ENCODE peak calls at places on chromosomes 12 and 14, in eight cellular contexts. C is A549, F is WERI-Rb-1, L is brain microvascular endothelial cell, U is nephron progenitor cell, D is B cell, K is GM13976, P is astrocyte. S is an unnamed sample.
A peak's percentile ranks its signal among the peaks of the same experiment; 100 is the strongest.

GRCh38 chr12:94025730-94026129 is 122.6 kb upstream of the PLXNC1 start:
- DNase-seq in C (no peak), K (no peak), D (no peak), L (no peak), U (no peak), F (no peak), P (no peak), S (no peak)

GRCh38 chr14:36585100-36585499 is 2.7 kb upstream of the NKX2-8 start:
- DNase-seq in D (no peak), U (no peak), F (no peak), C (no peak), L (no peak), K (no peak), P (no peak), S (no peak)

GRCh38 chr14:63039800-63040380 is 5.4 kb downstream of the KCNH5 start:
- DNase-seq in F (no peak), D (no peak), K (no peak), U (peak; percentile 16), C (peak; percentile 56), P (peak; percentile 69), L (peak; percentile 50), S (no peak)

GRCh38 chr12:107805488-107806180 is 31.1 kb downstream of the ASCL4 start:
- DNase-seq in K (no peak), U (no peak), L (no peak), C (no peak), D (no peak), P (no peak), F (no peak), S (no peak)

GRCh38 chr12:108498136-108498535 is 16.9 kb upstream of the FICD start:
- DNase-seq in C (no peak), K (no peak), U (no peak), F (no peak), P (no peak), D (no peak), L (no peak), S (no peak)

GRCh38 chr12:124727244-124727673 is 136.4 kb downstream of the SCARB1 start:
- DNase-seq in U (no peak), C (no peak), F (no peak), K (peak; percentile 68), P (peak; percentile 56), D (peak; percentile 21), L (no peak), S (no peak)

GRCh38 chr14:85619866-85620265 is 89.9 kb downstream of the FLRT2 start:
- DNase-seq in P (no peak), U (no peak), K (no peak), C (no peak), F (no peak), D (no peak), L (no peak), S (no peak)

GRCh38 chr12:57552692-57553321 is 3.0 kb downstream of the KIF5A start:
- DNase-seq in P (peak; percentile 47), D (no peak), F (no peak), U (no peak), L (peak; percentile 18), C (no peak), K (no peak), S (no peak)

GRCh38 chr14:30581283-30581625 is 22.3 kb downstream of the G2E3 start:
- DNase-seq in D (no peak), P (no peak), L (no peak), K (no peak), U (no peak), F (no peak), C (no peak), S (no peak)

GRCh38 chr12:57609781-57610552 is 1.3 kb upstream of the ARHGEF25 start:
- DNase-seq in K (no peak), U (peak; percentile 38), C (no peak), D (no peak), F (no peak), P (no peak), L (no peak), S (peak; percentile 10)

GRCh38 chr14:101571004-101571403 is 9.7 kb downstream of the DIO3 start:
- DNase-seq in D (no peak), U (no peak), P (no peak), L (no peak), C (no peak), F (no peak), K (no peak), S (no peak)

DNA sequence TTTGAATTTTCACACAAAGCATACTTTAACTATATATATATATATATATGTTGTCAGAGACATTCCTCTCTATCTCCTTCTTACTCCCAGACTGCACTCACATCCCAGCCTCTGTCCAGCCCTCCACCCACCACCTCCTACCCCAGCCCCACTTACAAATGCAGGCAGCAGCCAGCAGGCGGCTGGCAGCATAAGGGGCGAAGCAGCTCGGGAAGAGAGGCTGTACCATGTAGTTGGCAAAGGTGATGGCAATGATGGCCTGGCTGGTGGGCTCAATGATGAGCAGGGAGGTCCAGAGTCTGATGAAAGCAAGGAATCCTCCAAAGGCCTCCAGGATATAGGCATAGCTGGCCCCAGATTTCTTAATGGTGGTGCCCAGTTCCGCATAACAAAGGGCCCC is 2.5 kb downstream of the SLC7A7 start:
- DNase-seq in F (no peak), P (no peak), D (no peak), C (no peak), L (no peak), K (no peak), U (no peak), S (no peak)
- TF ChIP-seq CTCF in F (no peak), P (no peak), D (no peak), C (no peak), L (peak; percentile 32), K (no peak), U (no peak), S (no peak)

DNA sequence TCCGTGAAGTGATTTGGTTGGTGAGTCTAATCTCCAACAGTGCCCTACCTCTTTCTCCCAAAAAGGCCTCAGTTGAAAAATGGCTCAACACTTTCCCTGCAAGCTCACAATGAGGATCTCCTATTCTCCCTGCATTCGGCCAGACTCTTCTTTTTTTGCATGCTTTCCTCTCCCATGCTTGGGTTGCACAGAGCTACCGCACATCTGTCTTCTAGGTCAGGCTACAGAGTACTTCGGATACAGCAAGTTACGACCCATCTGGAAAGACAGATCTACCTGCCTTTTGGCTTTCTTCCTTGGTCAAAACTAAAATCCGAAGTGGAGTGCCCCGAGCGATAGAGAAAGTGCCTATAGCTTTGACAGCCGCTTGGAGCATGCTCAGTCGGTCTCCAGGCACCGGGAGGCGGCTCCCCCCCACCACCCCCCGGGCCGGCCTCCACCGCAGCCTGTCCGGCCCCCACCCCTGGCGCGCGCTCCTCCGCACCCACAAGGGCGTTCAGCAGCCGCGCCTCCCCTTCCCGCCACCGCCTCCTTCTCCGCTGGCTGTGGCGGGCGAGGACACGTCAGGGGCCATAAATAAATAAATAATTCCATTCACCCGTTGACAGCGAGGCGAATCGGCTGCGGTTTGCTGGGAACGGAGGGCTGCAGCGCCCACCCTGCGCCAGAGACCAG is at the start of gene SLC16A7:
- DNase-seq in U (peak; percentile 86), D (peak; percentile 91), F (peak; percentile 52), L (peak; percentile 89), C (peak; percentile 22), P (peak; percentile 79), K (peak; percentile 79), S (peak; percentile 73)
- TF ChIP-seq CTCF in U (no peak), D (no peak), F (no peak), L (peak; percentile 16), C (no peak), P (no peak), K (no peak), S (no peak)

GRCh38 chr12:104167519-104168458 is 29.8 kb upstream of the NFYB start:
- DNase-seq in L (no peak), F (no peak), P (no peak), C (no peak), K (no peak), U (no peak), D (no peak), S (no peak)

GRCh38 chr12:104164635-104165034 is 26.6 kb upstream of the NFYB start:
- DNase-seq in F (no peak), C (no peak), D (no peak), P (no peak), U (no peak), K (no peak), L (no peak), S (no peak)

GRCh38 chr12:104168596-104168995 is 30.6 kb upstream of the NFYB start:
- DNase-seq in U (no peak), K (no peak), D (no peak), P (no peak), F (no peak), C (no peak), L (no peak), S (no peak)

GRCh38 chr12:104165801-104166200 is 27.8 kb upstream of the NFYB start:
- DNase-seq in D (no peak), U (no peak), L (no peak), P (no peak), F (no peak), K (no peak), C (no peak), S (no peak)

GRCh38 chr12:104166465-104166864 is 28.5 kb upstream of the NFYB start:
- DNase-seq in U (no peak), C (no peak), L (no peak), P (peak; percentile 77), F (no peak), D (no peak), K (no peak), S (no peak)
- TF ChIP-seq CTCF in U (no peak), C (no peak), L (no peak), P (no peak), F (no peak), D (no peak), K (no peak), S (no peak)

GRCh38 chr12:53211476-53212381 is 4.7 kb upstream of the ITGB7 start:
- DNase-seq in F (peak; percentile 61), C (peak; percentile 48), L (no peak), P (no peak), U (no peak), D (no peak), K (no peak), S (no peak)
- TF ChIP-seq CTCF in F (peak; percentile 92), C (peak; percentile 55), L (peak; percentile 62), P (peak; percentile 12), U (peak; percentile 39), D (peak; percentile 45), K (peak; percentile 36), S (peak; percentile 71)

GRCh38 chr12:43282106-43282505 is 269.9 kb downstream of the ADAMTS20 start:
- DNase-seq in F (no peak), K (no peak), L (no peak), D (no peak), P (no peak), C (peak; percentile 25), U (no peak), S (no peak)
- TF ChIP-seq CTCF in F (no peak), K (no peak), L (peak; percentile 23), D (no peak), P (peak; percentile 43), C (peak; percentile 52), U (peak; percentile 32), S (peak; percentile 42)

GRCh38 chr14:81302613-81303012 is 81.9 kb upstream of the GTF2A1 start:
- DNase-seq in C (peak; percentile 22), D (no peak), P (no peak), F (peak; percentile 39), L (no peak), K (no peak), U (no peak), S (no peak)
- TF ChIP-seq CTCF in C (no peak), D (no peak), P (no peak), F (peak; percentile 26), L (no peak), K (no peak), U (peak; percentile 10), S (no peak)

S was measured in GM13977.